ENCODE peak calls at places on chromosomes 3 and 15, in nine cellular contexts. E, V, O, C, A, B, W, U and F are unnamed samples.

GRCh38 chr15:68798695-68799094 is 22.0 kb downstream of the ANP32A start:
- DNase-seq in A (peak), C (no peak), B (no peak), W (no peak), V (no peak), U (no peak), E (no peak), O (no peak), F (no peak)

GRCh38 chr15:79035111-79035601 is 55.4 kb downstream of the RASGRF1 start:
- DNase-seq in E (no peak), O (no peak), C (no peak), W (no peak), U (no peak), A (no peak), V (no peak), B (no peak), F (peak)

GRCh38 chr15:69766156-69766555 is 313.5 kb downstream of the RPLP1 start:
- DNase-seq in W (no peak), B (no peak), V (no peak), A (no peak), C (no peak), O (peak), U (no peak), E (no peak), F (no peak)

GRCh38 chr3:123620338-123620737 is 35.5 kb upstream of the HACD2 start:
- DNase-seq in V (no peak), W (no peak), E (peak), A (peak), B (no peak), U (peak), O (peak), C (no peak), F (no peak)

GRCh38 chr15:31214864-31215489 is 111.7 kb upstream of the KLF13 start:
- DNase-seq in O (peak), C (no peak), U (no peak), W (no peak), A (peak), E (peak), V (no peak), B (no peak), F (no peak)

GRCh38 chr3:71101014-71101413 is 482.5 kb downstream of the FOXP1 start:
- DNase-seq in O (peak), U (no peak), A (no peak), E (no peak), B (no peak), C (no peak), V (no peak), W (no peak), F (no peak)

GRCh38 chr3:39850707-39851014 is 41.3 kb downstream of the MYRIP start:
- DNase-seq in W (no peak), E (no peak), V (no peak), A (no peak), U (no peak), B (no peak), O (no peak), C (no peak), F (no peak)

GRCh38 chr3:122497425-122497824 is 17.3 kb downstream of the KPNA1 start:
- DNase-seq in B (no peak), U (no peak), E (no peak), A (no peak), O (peak), V (no peak), C (no peak), W (no peak), F (no peak)

GRCh38 chr15:84112025-84112424 is 123.5 kb upstream of the GOLGA6L4 start:
- DNase-seq in A (no peak), U (no peak), B (no peak), O (peak), C (no peak), V (no peak), E (no peak), W (no peak), F (no peak)

GRCh38 chr3:136078421-136079364 is 113.2 kb downstream of the PPP2R3A start:
- DNase-seq in C (no peak), V (no peak), B (no peak), A (no peak), U (no peak), W (no peak), E (no peak), O (peak), F (no peak)

GRCh38 chr15:77821188-77821958 is 188.7 kb upstream of the LINGO1 start:
- DNase-seq in O (peak), C (peak), W (peak), E (peak), U (peak), V (no peak), B (peak), A (no peak), F (peak)

GRCh38 chr3:14320221-14320620 is 82.2 kb upstream of the SLC6A6 start:
- DNase-seq in A (no peak), V (no peak), E (no peak), U (no peak), C (no peak), B (no peak), O (no peak), W (no peak), F (no peak)

GRCh38 chr3:146283796-146284485 is 33.0 kb upstream of the PLSCR4 start:
- DNase-seq in V (no peak), U (no peak), W (no peak), C (peak), B (no peak), E (no peak), A (no peak), O (no peak), F (no peak)

GRCh38 chr3:13278783-13279531 is 141.2 kb downstream of the NUP210 start:
- DNase-seq in W (no peak), V (no peak), C (no peak), O (no peak), B (no peak), A (peak), U (no peak), E (no peak), F (no peak)

GRCh38 chr3:81742581-81742980 is 18.9 kb downstream of the GBE1 start:
- DNase-seq in O (no peak), B (no peak), V (no peak), U (no peak), C (no peak), E (no peak), A (no peak), W (no peak), F (no peak)

GRCh38 chr15:72680931-72681330 is 5.1 kb downstream of the HIGD2B start:
- DNase-seq in V (no peak), W (no peak), E (no peak), B (no peak), A (no peak), U (no peak), O (no peak), C (no peak), F (no peak)

GRCh38 chr15:66842710-66843441 is 140.8 kb downstream of the SMAD6 start:
- DNase-seq in U (peak), C (peak), E (peak), V (no peak), B (peak), A (peak), W (peak), O (peak), F (peak)

GRCh38 chr3:168813261-168813660 is 717.5 kb upstream of the GOLIM4 start:
- DNase-seq in E (no peak), A (no peak), B (no peak), C (no peak), U (no peak), O (no peak), W (no peak), V (no peak), F (no peak)

GRCh38 chr15:65816441-65816840 is 24.3 kb upstream of the DENND4A start:
- DNase-seq in O (no peak), V (no peak), E (no peak), C (no peak), B (no peak), W (no peak), A (no peak), U (no peak), F (no peak)

GRCh38 chr15:76340802-76341365 is 4.3 kb downstream of the ISL2 start:
- DNase-seq in B (peak), E (no peak), W (peak), V (no peak), O (no peak), U (no peak), C (peak), A (no peak), F (peak)

GRCh38 chr15:80595391-80595790 is 99.7 kb upstream of the ABHD17C start:
- DNase-seq in E (no peak), B (no peak), W (peak), O (peak), A (no peak), C (no peak), U (no peak), V (no peak), F (no peak)

GRCh38 chr3:81301230-81301629 is 460.2 kb downstream of the GBE1 start:
- DNase-seq in V (no peak), W (no peak), E (no peak), B (no peak), A (no peak), C (no peak), O (no peak), U (no peak), F (no peak)

GRCh38 chr3:13256845-13257244 is 163.3 kb downstream of the NUP210 start:
- DNase-seq in V (no peak), C (no peak), U (no peak), E (no peak), O (no peak), A (no peak), B (no peak), W (no peak), F (no peak)

GRCh38 chr15:34304613-34305012 is 33.0 kb downstream of the SLC12A6 start:
- DNase-seq in U (no peak), B (no peak), V (no peak), C (no peak), W (no peak), E (no peak), A (no peak), O (peak), F (no peak)

GRCh38 chr15:98801234-98801561 is 152.9 kb downstream of the IGF1R start:
- DNase-seq in A (no peak), W (no peak), E (no peak), V (no peak), U (no peak), O (no peak), C (no peak), B (peak), F (no peak)

GRCh38 chr15:66591322-66591862 is 25.6 kb upstream of the LCTL start:
- DNase-seq in E (no peak), C (no peak), V (no peak), A (no peak), O (no peak), U (no peak), W (no peak), B (no peak), F (no peak)

GRCh38 chr3:4981160-4981687 is 2.0 kb downstream of the BHLHE40 start:
- DNase-seq in O (peak), C (no peak), W (no peak), U (no peak), A (no peak), V (no peak), E (no peak), B (no peak), F (no peak)

GRCh38 chr3:16601539-16602005 is 3.7 kb downstream of the DAZL start:
- DNase-seq in O (no peak), E (no peak), U (no peak), C (no peak), V (no peak), W (no peak), A (no peak), B (no peak), F (no peak)

GRCh38 chr3:129224984-129225393 is 24.4 kb upstream of the COPG1 start:
- DNase-seq in W (peak), V (no peak), A (peak), E (peak), U (peak), O (peak), C (no peak), B (no peak), F (no peak)

GRCh38 chr15:31349233-31350141 is 22.9 kb downstream of the KLF13 start:
- DNase-seq in A (no peak), V (no peak), E (no peak), W (no peak), O (no peak), B (no peak), U (no peak), C (no peak), F (no peak)

GRCh38 chr3:10553586-10554235 is 48.3 kb upstream of the ATP2B2 start:
- DNase-seq in E (peak), O (no peak), B (peak), A (peak), W (no peak), U (no peak), C (no peak), V (peak), F (peak)

GRCh38 chr3:44198957-44199269 is 42.8 kb upstream of the TOPAZ1 start:
- DNase-seq in U (no peak), O (no peak), A (no peak), V (no peak), C (no peak), W (no peak), B (no peak), E (no peak), F (no peak)
- TF ChIP-seq CTCF in U (no peak), O (no peak), A (no peak), V (no peak), C (no peak), W (no peak), B (no peak), E (peak), F (no peak)

DNA sequence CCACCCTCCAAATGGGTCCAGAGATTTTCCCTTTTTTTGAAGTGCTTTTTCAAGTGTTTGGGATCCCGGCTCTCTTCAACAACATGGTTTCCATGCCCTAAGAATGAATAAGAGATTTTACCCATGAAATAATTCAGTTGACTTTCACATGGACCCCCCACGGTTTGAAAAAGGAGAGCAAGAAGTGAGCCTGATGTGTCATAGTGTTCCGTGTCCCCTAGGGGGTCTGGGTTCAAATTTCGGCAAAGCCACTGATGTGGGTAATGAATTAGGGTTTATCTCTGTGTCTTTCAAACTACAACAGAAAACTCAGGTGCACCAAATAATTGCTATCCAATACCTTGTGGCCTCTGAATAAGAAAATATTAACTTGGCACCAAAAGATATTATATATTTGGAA is 2.9 kb downstream of the BOC start:
- DNase-seq in C (no peak), A (no peak), W (no peak), U (no peak), E (no peak), V (peak), O (no peak), B (no peak), F (no peak)
- TF ChIP-seq CTCF in C (no peak), A (no peak), W (no peak), U (no peak), E (no peak), V (no peak), O (no peak), B (no peak), F (peak)

DNA sequence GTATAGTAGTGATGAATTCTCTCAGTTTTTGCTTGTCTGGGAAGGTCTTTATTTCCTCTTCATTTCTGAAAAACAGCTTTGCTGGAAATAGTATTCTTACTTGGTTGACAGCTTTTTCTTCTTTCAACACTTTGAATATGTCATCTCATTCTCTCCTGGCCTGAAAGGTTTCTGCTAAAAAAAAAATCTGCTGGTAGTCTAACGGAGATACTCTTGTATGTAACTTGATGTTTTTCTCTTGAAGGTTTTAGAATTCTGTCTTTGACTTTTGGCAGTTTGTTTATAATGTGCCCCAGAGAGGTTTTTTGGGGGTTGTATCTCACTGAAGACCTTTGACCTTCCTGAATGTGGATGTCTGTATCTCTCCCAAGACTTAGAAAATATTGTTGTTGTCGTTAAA is 47.0 kb downstream of the THSD4 start:
- DNase-seq in O (no peak), V (no peak), A (no peak), U (no peak), C (no peak), B (no peak), W (no peak), E (no peak), F (no peak)
- TF ChIP-seq CTCF in O (no peak), V (no peak), A (no peak), U (no peak), C (no peak), B (no peak), W (no peak), E (no peak), F (no peak)

GRCh38 chr3:194890086-194890485 is 204.4 kb downstream of the FAM43A start:
- DNase-seq in A (no peak), U (no peak), E (no peak), C (no peak), B (no peak), O (no peak), V (peak), W (no peak), F (no peak)
- TF ChIP-seq CTCF in A (no peak), U (no peak), E (no peak), C (no peak), B (no peak), O (no peak), V (no peak), W (no peak), F (no peak)